ENCODE peak calls at places on chromosomes 7 and 10, in eight cellular contexts. One of them, this sample, is unnamed.

GRCh38 chr7:128701062-128701785 is 29.1 kb downstream of the GARIN1A start:
- DNase-seq in vagina: no peak
- DNase-seq in prostate gland: no peak
- DNase-seq in transverse colon: no peak
- DNase-seq in adrenal gland: no peak
- DNase-seq in ovary: no peak
- DNase-seq in IMR-90: no peak
- DNase-seq in esophagus squamous epithelium: no peak
- DNase-seq in this sample: no peak

GRCh38 chr10:92961638-92962037 is 99.0 kb upstream of the CYP26C1 start:
- DNase-seq in vagina: no peak
- DNase-seq in prostate gland: no peak
- DNase-seq in transverse colon: no peak
- DNase-seq in adrenal gland: no peak
- DNase-seq in ovary: no peak
- DNase-seq in IMR-90: no peak
- DNase-seq in esophagus squamous epithelium: no peak
- DNase-seq in this sample: no peak

GRCh38 chr10:17527530-17528146 is 73.2 kb upstream of the ST8SIA6 start:
- DNase-seq in vagina: no peak
- DNase-seq in prostate gland: no peak
- DNase-seq in transverse colon: no peak
- DNase-seq in adrenal gland: no peak
- DNase-seq in ovary: no peak
- DNase-seq in IMR-90: peak; percentile 89
- DNase-seq in esophagus squamous epithelium: no peak
- DNase-seq in this sample: no peak

GRCh38 chr7:101163281-101164070 is 1.9 kb downstream of the VGF start:
- DNase-seq in vagina: no peak
- DNase-seq in prostate gland: no peak
- DNase-seq in transverse colon: no peak
- DNase-seq in adrenal gland: no peak
- DNase-seq in ovary: no peak
- DNase-seq in IMR-90: no peak
- DNase-seq in esophagus squamous epithelium: no peak
- DNase-seq in this sample: no peak

GRCh38 chr10:6423004-6423403 is 157.1 kb downstream of the PRKCQ start:
- DNase-seq in vagina: no peak
- DNase-seq in prostate gland: no peak
- DNase-seq in transverse colon: no peak
- DNase-seq in adrenal gland: no peak
- DNase-seq in ovary: no peak
- DNase-seq in IMR-90: peak; percentile 2
- DNase-seq in esophagus squamous epithelium: no peak
- DNase-seq in this sample: no peak

GRCh38 chr7:133675510-133676218 is 422.8 kb downstream of the EXOC4 start:
- DNase-seq in vagina: no peak
- DNase-seq in prostate gland: no peak
- DNase-seq in transverse colon: no peak
- DNase-seq in adrenal gland: no peak
- DNase-seq in ovary: no peak
- DNase-seq in IMR-90: peak; percentile 24
- DNase-seq in esophagus squamous epithelium: no peak
- DNase-seq in this sample: no peak

GRCh38 chr10:118827466-118828155 is 72.8 kb upstream of the CACUL1 start:
- DNase-seq in vagina: no peak
- DNase-seq in prostate gland: no peak
- DNase-seq in transverse colon: no peak
- DNase-seq in adrenal gland: no peak
- DNase-seq in ovary: no peak
- DNase-seq in IMR-90: no peak
- DNase-seq in esophagus squamous epithelium: no peak
- DNase-seq in this sample: no peak

GRCh38 chr10:69216577-69217118 is 3.5 kb upstream of the HKDC1 start:
- DNase-seq in vagina: no peak
- DNase-seq in prostate gland: no peak
- DNase-seq in transverse colon: no peak
- DNase-seq in adrenal gland: no peak
- DNase-seq in ovary: no peak
- DNase-seq in IMR-90: no peak
- DNase-seq in esophagus squamous epithelium: no peak
- DNase-seq in this sample: no peak

GRCh38 chr7:41054960-41055700 is 647.8 kb downstream of the INHBA start:
- DNase-seq in vagina: no peak
- DNase-seq in prostate gland: no peak
- DNase-seq in transverse colon: no peak
- DNase-seq in adrenal gland: no peak
- DNase-seq in ovary: no peak
- DNase-seq in IMR-90: no peak
- DNase-seq in esophagus squamous epithelium: no peak
- DNase-seq in this sample: no peak

GRCh38 chr7:112238852-112239610 is 32.5 kb downstream of the ZNF277 start:
- DNase-seq in vagina: no peak
- DNase-seq in prostate gland: no peak
- DNase-seq in transverse colon: no peak
- DNase-seq in adrenal gland: no peak
- DNase-seq in ovary: no peak
- DNase-seq in IMR-90: peak; percentile 41
- DNase-seq in esophagus squamous epithelium: no peak
- DNase-seq in this sample: no peak

GRCh38 chr7:126972571-126972970 is 280.2 kb downstream of the GRM8 start:
- DNase-seq in vagina: no peak
- DNase-seq in prostate gland: no peak
- DNase-seq in transverse colon: no peak
- DNase-seq in adrenal gland: no peak
- DNase-seq in ovary: no peak
- DNase-seq in IMR-90: no peak
- DNase-seq in esophagus squamous epithelium: no peak
- DNase-seq in this sample: no peak

GRCh38 chr10:107800061-107800460 is 635.6 kb upstream of the SORCS1 start:
- DNase-seq in vagina: no peak
- DNase-seq in prostate gland: no peak
- DNase-seq in transverse colon: no peak
- DNase-seq in adrenal gland: no peak
- DNase-seq in ovary: no peak
- DNase-seq in IMR-90: no peak
- DNase-seq in esophagus squamous epithelium: no peak
- DNase-seq in this sample: no peak

GRCh38 chr10:132891994-132892393 is 50.4 kb downstream of the CFAP46 start:
- DNase-seq in vagina: no peak
- DNase-seq in prostate gland: no peak
- DNase-seq in transverse colon: no peak
- DNase-seq in adrenal gland: no peak
- DNase-seq in ovary: no peak
- DNase-seq in IMR-90: peak; percentile 60
- DNase-seq in esophagus squamous epithelium: no peak
- DNase-seq in this sample: peak; percentile 12

GRCh38 chr10:85124592-85124991 is 796.2 kb downstream of the CCSER2 start:
- DNase-seq in vagina: no peak
- DNase-seq in prostate gland: no peak
- DNase-seq in transverse colon: no peak
- DNase-seq in adrenal gland: peak; percentile 75
- DNase-seq in ovary: no peak
- DNase-seq in IMR-90: no peak
- DNase-seq in esophagus squamous epithelium: no peak
- DNase-seq in this sample: no peak

DNA sequence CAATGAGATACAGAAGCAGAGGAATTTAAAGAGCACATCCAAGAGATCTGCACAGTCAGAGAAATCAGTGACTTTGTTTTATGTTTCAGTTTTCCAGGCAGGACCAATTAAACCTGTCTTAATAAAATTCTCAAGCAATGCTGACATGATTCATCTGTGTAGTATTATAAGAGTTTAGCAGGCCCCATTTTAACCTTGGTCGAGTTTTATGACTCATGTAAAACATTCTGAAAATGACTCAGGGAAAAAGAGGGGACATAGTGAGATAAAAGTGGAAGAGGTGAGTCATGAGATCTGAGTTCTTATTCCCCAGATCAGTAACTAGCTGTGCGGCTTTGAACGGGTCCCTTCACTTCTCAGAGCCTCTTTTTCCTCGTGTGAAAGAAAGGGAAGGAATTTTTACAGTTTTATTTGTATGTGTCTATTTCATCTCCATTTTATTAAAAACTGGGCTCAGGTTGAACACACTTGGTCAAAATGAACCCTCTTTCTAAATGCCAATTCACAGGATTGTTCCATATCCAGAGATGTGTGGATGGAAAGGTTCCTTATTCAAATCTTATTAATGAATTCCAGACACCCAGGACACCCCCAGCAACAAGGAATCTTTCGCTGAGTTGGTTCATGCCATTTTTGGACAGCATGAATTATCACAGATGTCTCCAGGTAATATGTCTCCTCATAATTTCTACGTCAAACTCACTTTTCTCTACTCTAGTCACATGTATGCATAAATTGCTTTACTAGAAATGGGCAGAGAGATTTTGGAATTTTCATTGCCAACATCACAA is 143.2 kb downstream of the JAZF1 start:
- DNase-seq in vagina: no peak
- DNase-seq in prostate gland: no peak
- DNase-seq in transverse colon: no peak
- DNase-seq in adrenal gland: peak; percentile 38
- DNase-seq in ovary: no peak
- DNase-seq in IMR-90: peak; percentile 98
- DNase-seq in esophagus squamous epithelium: no peak
- DNase-seq in this sample: no peak
- H3K4me3 ChIP-seq in vagina: no peak overlapping the region
- H3K4me3 ChIP-seq in prostate gland: no peak overlapping the region
- H3K4me3 ChIP-seq in transverse colon: no peak overlapping the region
- H3K4me3 ChIP-seq in adrenal gland: no peak overlapping the region
- H3K4me3 ChIP-seq in ovary: no peak overlapping the region
- H3K4me3 ChIP-seq in IMR-90: no peak overlapping the region
- H3K4me3 ChIP-seq in esophagus squamous epithelium: no peak overlapping the region
- H3K4me3 ChIP-seq in this sample: no peak overlapping the region

DNA sequence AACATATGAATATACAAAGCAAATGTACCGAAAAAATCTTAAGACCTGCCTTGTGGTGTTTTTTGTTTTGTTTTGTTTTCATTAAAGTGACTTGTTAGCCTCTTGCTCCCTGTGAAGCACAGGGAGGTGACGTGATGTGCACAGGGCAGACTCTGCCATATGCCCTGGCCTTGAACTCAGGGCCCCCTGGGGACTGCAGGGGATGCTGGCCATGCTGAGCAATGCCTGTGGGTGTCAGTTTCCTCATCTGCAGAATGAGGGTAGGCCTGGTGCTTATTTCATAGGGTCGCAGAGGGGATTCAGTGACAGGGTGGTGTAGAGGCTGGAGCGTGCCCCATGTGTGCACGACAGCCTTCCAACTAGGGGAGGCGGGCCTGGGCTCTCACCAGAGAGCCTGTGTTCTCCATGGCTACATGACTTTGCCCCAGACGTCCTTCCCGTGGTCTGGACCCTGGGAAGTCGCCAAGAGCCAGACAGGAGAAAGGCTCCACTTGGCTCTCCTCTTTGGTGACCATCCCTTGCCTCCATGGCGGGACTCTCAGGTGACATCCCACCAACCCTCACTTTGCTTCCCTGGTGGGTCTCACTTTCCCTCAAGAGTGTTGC is 14.5 kb downstream of the EGFR start:
- DNase-seq in vagina: no peak
- DNase-seq in prostate gland: no peak
- DNase-seq in transverse colon: no peak
- DNase-seq in adrenal gland: no peak
- DNase-seq in ovary: no peak
- DNase-seq in IMR-90: no peak
- DNase-seq in esophagus squamous epithelium: no peak
- DNase-seq in this sample: no peak
- TF ChIP-seq CTCF in vagina: no peak
- TF ChIP-seq CTCF in prostate gland: no peak
- TF ChIP-seq CTCF in transverse colon: no peak
- TF ChIP-seq CTCF in adrenal gland: no peak
- TF ChIP-seq CTCF in ovary: no peak
- TF ChIP-seq CTCF in IMR-90: no peak
- TF ChIP-seq CTCF in esophagus squamous epithelium: no peak
- TF ChIP-seq CTCF in this sample: no peak

DNA sequence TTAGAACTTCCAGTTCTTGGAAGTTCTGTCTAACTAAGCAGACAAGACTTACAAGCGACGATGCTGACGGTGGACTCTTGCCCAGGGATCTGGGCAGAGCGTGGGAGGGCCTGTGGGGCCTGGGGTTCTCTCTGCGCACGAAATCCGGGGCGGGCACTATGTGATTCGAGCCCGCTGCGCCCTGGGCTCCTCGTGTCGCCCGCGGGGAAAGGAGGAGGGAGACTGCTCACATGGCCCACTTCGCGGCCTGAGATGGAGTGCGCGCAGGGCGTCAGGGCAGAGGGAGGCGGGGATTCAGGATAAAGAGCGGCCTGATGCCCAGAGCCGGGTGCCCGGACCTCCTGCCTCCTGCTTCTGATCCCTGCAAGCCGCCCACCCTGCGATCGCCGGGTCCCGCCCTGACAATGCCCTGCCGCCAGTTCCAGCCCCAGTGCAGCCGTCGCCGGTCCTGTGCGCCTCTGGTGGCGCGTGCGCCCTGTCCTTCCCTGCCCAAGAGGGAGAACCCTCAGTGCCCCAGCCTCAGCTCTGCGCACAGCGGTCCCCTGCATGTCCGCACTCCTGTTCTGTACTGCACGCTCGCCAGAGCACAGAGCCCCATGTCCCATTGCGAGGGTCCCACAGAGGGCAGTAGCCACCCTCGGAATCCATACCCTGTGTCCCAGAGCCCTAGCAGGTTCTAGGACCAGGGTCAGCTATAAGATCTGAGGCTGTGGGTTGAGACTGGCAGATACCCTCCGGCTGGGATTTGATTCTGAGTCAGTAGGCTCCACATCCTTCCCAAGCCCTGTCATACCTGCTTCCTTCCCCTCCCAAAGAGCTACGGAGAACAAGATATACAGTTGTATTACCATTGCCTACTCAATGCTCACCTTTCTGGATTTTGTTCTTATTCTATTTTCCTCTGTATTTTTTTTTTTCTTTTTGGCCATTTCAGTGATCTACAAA is 99.4 kb upstream of the TMEM106B start:
- DNase-seq in vagina: no peak
- DNase-seq in prostate gland: peak; percentile 8
- DNase-seq in transverse colon: peak; percentile 28
- DNase-seq in adrenal gland: peak; percentile 60
- DNase-seq in ovary: peak; percentile 76
- DNase-seq in IMR-90: no peak
- DNase-seq in esophagus squamous epithelium: no peak
- DNase-seq in this sample: peak; percentile 39
- TF ChIP-seq POLR2A in vagina: no peak
- TF ChIP-seq POLR2A in prostate gland: no peak
- TF ChIP-seq POLR2A in transverse colon: no peak
- TF ChIP-seq POLR2A in adrenal gland: no peak
- TF ChIP-seq POLR2A in ovary: no peak
- TF ChIP-seq POLR2A in IMR-90: no peak
- TF ChIP-seq POLR2A in esophagus squamous epithelium: no peak
- TF ChIP-seq POLR2A in this sample: no peak

DNA sequence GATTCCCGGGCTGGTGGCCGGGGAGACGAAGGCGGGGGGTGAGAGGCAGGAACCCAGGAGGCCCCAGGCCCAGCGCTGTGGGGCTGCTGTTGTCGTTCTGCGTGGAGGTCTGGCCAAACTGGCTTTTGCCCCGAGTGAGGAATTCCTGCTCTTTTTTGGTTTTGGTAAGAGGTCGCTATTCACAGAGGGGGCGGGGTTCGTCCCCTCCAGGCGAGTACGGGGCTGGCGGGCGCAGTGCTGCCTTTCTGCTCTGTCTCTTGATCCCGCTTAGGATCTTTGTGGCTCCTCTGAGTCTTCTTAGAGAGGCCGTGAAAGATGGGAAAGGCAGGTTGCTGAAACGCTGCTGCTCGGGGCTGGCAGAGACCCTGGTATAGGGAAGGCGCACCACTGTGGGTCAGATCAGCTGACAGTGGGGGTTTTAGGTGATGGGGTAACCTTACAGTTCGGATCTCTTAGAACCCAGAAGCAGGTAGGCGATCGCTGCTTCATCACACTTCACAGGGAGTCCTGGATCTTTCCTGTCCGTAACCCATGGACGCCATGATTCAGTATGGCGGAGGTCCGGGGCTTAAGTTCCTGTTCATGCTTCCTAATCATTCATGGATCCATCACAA is 136.7 kb downstream of the KIF20B start:
- DNase-seq in vagina: no peak
- DNase-seq in prostate gland: peak; percentile 5
- DNase-seq in transverse colon: no peak
- DNase-seq in adrenal gland: no peak
- DNase-seq in ovary: no peak
- DNase-seq in IMR-90: no peak
- DNase-seq in esophagus squamous epithelium: no peak
- DNase-seq in this sample: no peak
- H3K4me3 ChIP-seq in vagina: peak overlapping the region; percentile 63
- H3K4me3 ChIP-seq in prostate gland: peak overlapping the region; percentile 55
- H3K4me3 ChIP-seq in transverse colon: peak overlapping the region; percentile 56
- H3K4me3 ChIP-seq in adrenal gland: peak overlapping the region; percentile 68
- H3K4me3 ChIP-seq in ovary: peak overlapping the region; percentile 37
- H3K4me3 ChIP-seq in IMR-90: peak overlapping the region; percentile 47
- H3K4me3 ChIP-seq in esophagus squamous epithelium: peak overlapping the region; percentile 65
- H3K4me3 ChIP-seq in this sample: peak overlapping the region; percentile 19

This sample was measured in uterus.